ENCODE peak calls at places on chromosomes 1 and 21, in eight cellular contexts. N, U, L, S, T, O, I and V are unnamed samples.

GRCh38 chr1:84598418-84598817 is 24.2 kb upstream of the CTBS start:
- DNase-seq in N (no peak), U (peak; percentile 42), L (no peak), S (no peak), T (no peak), O (no peak), I (no peak), V (no peak)

GRCh38 chr1:29358183-29358582 is 121.9 kb downstream of the PTPRU start:
- DNase-seq in N (no peak), U (no peak), L (no peak), S (no peak), T (no peak), O (no peak), I (no peak), V (no peak)

GRCh38 chr1:106747791-106748190 is 308.7 kb upstream of the PRMT6 start:
- DNase-seq in N (peak; percentile 9), U (no peak), L (peak; percentile 16), S (no peak), T (no peak), O (no peak), I (no peak), V (no peak)

GRCh38 chr1:195908121-195908520 is 700.1 kb downstream of the KCNT2 start:
- DNase-seq in N (no peak), U (peak; percentile 68), L (no peak), S (no peak), T (no peak), O (no peak), I (no peak), V (no peak)

GRCh38 chr1:184465489-184466146 is 78.8 kb downstream of the C1orf21 start:
- DNase-seq in N (peak; percentile 27), U (no peak), L (peak; percentile 41), S (no peak), T (no peak), O (no peak), I (no peak), V (no peak)

GRCh38 chr1:206445116-206445515 is 25.2 kb upstream of the IKBKE start:
- DNase-seq in N (no peak), U (peak; percentile 38), L (no peak), S (no peak), T (no peak), O (no peak), I (no peak), V (no peak)

GRCh38 chr21:35366348-35367085 is 317.4 kb upstream of the RUNX1 start:
- DNase-seq in N (no peak), U (peak; percentile 85), L (no peak), S (no peak), T (peak; percentile 45), O (no peak), I (no peak), V (no peak)

GRCh38 chr1:151159373-151159772 is 2.9 kb downstream of the TNFAIP8L2 start:
- DNase-seq in N (no peak), U (no peak), L (no peak), S (no peak), T (no peak), O (no peak), I (no peak), V (no peak)

GRCh38 chr1:170910273-170910672 is 25.1 kb upstream of the MROH9 start:
- DNase-seq in N (no peak), U (peak; percentile 86), L (no peak), S (no peak), T (no peak), O (no peak), I (no peak), V (no peak)

GRCh38 chr1:161864577-161864976 is 98.5 kb downstream of the ATF6 start:
- DNase-seq in N (no peak), U (peak; percentile 51), L (no peak), S (no peak), T (peak; percentile 6), O (no peak), I (no peak), V (no peak)

GRCh38 chr1:63408331-63408730 is 40.9 kb downstream of the ALG6 start:
- DNase-seq in N (no peak), U (no peak), L (no peak), S (no peak), T (no peak), O (no peak), I (no peak), V (no peak)

GRCh38 chr1:234605983-234606730 is 3.8 kb downstream of the IRF2BP2 start:
- DNase-seq in N (no peak), U (peak; percentile 70), L (no peak), S (no peak), T (peak; percentile 43), O (peak; percentile 30), I (peak; percentile 50), V (no peak)

GRCh38 chr21:20997633-20998455 is at the start of gene NCAM2:
- DNase-seq in N (peak; percentile 95), U (peak; percentile 82), L (peak; percentile 87), S (peak; percentile 93), T (peak; percentile 89), O (no peak), I (peak; percentile 87), V (no peak)

GRCh38 chr1:207140536-207140935 is 36.5 kb downstream of the C4BPA start:
- DNase-seq in N (no peak), U (peak; percentile 5), L (no peak), S (no peak), T (no peak), O (no peak), I (no peak), V (no peak)

GRCh38 chr1:65177457-65177856 is 29.5 kb downstream of the AK4 start:
- DNase-seq in N (no peak), U (peak; percentile 61), L (no peak), S (no peak), T (no peak), O (no peak), I (no peak), V (peak; percentile 67)

GRCh38 chr1:184569106-184569505 is 182.3 kb downstream of the C1orf21 start:
- DNase-seq in N (no peak), U (no peak), L (no peak), S (no peak), T (no peak), O (no peak), I (no peak), V (no peak)

GRCh38 chr1:94396356-94396755 is 21.8 kb upstream of the ABCD3 start:
- DNase-seq in N (peak; percentile 51), U (no peak), L (peak; percentile 78), S (no peak), T (no peak), O (no peak), I (no peak), V (no peak)

GRCh38 chr1:182198006-182198605 is 136.6 kb upstream of the ZNF648 start:
- DNase-seq in N (no peak), U (peak; percentile 34), L (peak; percentile 50), S (no peak), T (no peak), O (no peak), I (no peak), V (no peak)
- TF ChIP-seq EZH2phosphoT487 in N (no peak), U (no peak), L (no peak), S (no peak), T (no peak), O (no peak), I (no peak), V (no peak)

GRCh38 chr1:66271216-66271903 is 262.6 kb upstream of the SGIP1 start:
- DNase-seq in N (peak; percentile 14), U (peak; percentile 99), L (peak; percentile 74), S (peak; percentile 72), T (peak; percentile 90), O (peak; percentile 88), I (peak; percentile 88), V (peak; percentile 96)

GRCh38 chr1:66267211-66267940 is 266.6 kb upstream of the SGIP1 start:
- DNase-seq in N (no peak), U (no peak), L (no peak), S (no peak), T (no peak), O (no peak), I (no peak), V (no peak)

GRCh38 chr1:66271904-66272254 is 262.1 kb upstream of the SGIP1 start:
- DNase-seq in N (no peak), U (peak; percentile 84), L (no peak), S (peak; percentile 13), T (no peak), O (peak; percentile 42), I (no peak), V (no peak)

GRCh38 chr1:66269222-66269621 is 264.7 kb upstream of the SGIP1 start:
- DNase-seq in N (no peak), U (no peak), L (no peak), S (no peak), T (no peak), O (no peak), I (no peak), V (no peak)

GRCh38 chr1:66270122-66270812 is 263.7 kb upstream of the SGIP1 start:
- DNase-seq in N (no peak), U (peak; percentile 68), L (no peak), S (no peak), T (peak; percentile 21), O (no peak), I (no peak), V (no peak)
- TF ChIP-seq EZH2phosphoT487 in N (no peak), U (no peak), L (no peak), S (no peak), T (no peak), O (no peak), I (no peak), V (no peak)

DNA sequence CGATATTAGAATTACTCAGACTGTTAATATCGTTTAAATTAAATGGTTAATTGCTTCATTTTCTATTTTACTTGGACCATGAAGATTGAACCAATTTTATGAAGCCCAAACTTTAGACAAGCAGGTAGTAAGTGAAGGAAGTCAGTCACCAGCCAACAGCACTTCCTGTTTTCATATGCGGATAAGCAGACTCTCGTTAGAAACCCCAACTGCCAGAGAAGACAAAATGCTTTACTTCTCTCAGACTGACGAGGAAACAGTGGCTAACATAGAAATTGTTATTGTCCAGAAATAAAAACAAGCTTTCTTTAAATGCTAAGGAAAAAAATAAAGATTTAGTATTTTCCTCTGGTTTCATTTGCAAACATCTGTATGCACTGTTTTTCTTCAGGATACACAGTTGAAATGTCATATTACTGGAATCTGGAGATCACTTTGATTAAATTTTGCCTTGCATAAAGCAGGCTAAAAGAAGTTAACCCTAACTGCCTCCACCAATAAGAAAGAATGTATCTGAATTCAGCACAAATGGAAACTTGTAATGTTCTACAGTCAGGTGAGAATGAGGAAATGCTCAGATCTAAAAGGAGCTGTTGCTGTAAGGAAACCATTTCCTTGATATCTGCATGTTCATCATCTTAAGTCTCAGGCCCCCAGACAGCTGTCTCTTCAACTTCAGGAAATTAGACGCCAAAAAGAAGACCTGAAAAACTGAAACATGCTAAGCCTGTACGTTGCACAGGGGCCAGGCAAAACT is 129.8 kb upstream of the SAMSN1 start:
- DNase-seq in N (no peak), U (no peak), L (no peak), S (no peak), T (no peak), O (peak; percentile 90), I (peak; percentile 91), V (no peak)
- TF ChIP-seq EZH2phosphoT487 in N (no peak), U (no peak), L (no peak), S (no peak), T (no peak), O (no peak), I (no peak), V (no peak)

GRCh38 chr21:25092441-25093011 is 514.8 kb downstream of the MRPL39 start:
- DNase-seq in N (no peak), U (no peak), L (no peak), S (no peak), T (no peak), O (no peak), I (no peak), V (no peak)

GRCh38 chr21:25097648-25098047 is 509.6 kb downstream of the MRPL39 start:
- DNase-seq in N (no peak), U (no peak), L (no peak), S (no peak), T (no peak), O (no peak), I (no peak), V (no peak)

GRCh38 chr21:25094695-25095094 is 512.6 kb downstream of the MRPL39 start:
- DNase-seq in N (no peak), U (no peak), L (no peak), S (peak; percentile 3), T (no peak), O (no peak), I (no peak), V (no peak)
- TF ChIP-seq EZH2phosphoT487 in N (no peak), U (no peak), L (no peak), S (no peak), T (no peak), O (no peak), I (no peak), V (no peak)